ENCODE peak calls at places on chromosomes 1 and 21, in nine cellular contexts. H is cardiac fibroblast; L is posterior cingulate gyrus; O is erythroblast; K is activated CD4-positive, alpha-beta T cell treated with anti-CD3 and anti-CD28 coated beads, Interleukin-2, amount 50 U/mL, for 1 hour; W is GM19239; J is RCC 7860; Y is tibial nerve; M is AG08395. S is an unnamed sample.
A peak's percentile ranks its signal among the peaks of the same experiment; 100 is the strongest.

GRCh38 chr1:151720974-151721787 is at the start of gene RIIAD1:
- DNase-seq in K (peak; percentile 36), Y (peak; percentile 25), H (no peak), L (no peak), O (peak; percentile 30), W (peak; percentile 90), J (no peak), M (peak; percentile 81), S (no peak)

GRCh38 chr1:12220890-12221289 is 8.9 kb upstream of the VPS13D start:
- DNase-seq in M (no peak), O (peak; percentile 11), L (no peak), K (no peak), Y (no peak), J (no peak), H (no peak), W (no peak), S (no peak)

GRCh38 chr1:89808429-89809117 is 12.3 kb upstream of the LRRC8D start:
- DNase-seq in K (no peak), J (peak; percentile 36), H (peak; percentile 42), M (peak; percentile 52), O (no peak), L (no peak), W (no peak), Y (no peak), S (no peak)

GRCh38 chr1:156910309-156910782 is 10.1 kb upstream of the LRRC71 start:
- DNase-seq in Y (no peak), K (peak; percentile 51), M (no peak), W (peak; percentile 72), O (peak; percentile 56), J (no peak), H (peak; percentile 26), L (no peak), S (peak; percentile 73)

GRCh38 chr1:67838180-67838912 is 5.1 kb upstream of the GNG12 start:
- DNase-seq in O (no peak), H (peak; percentile 24), L (no peak), M (peak; percentile 7), K (no peak), Y (no peak), J (peak; percentile 33), W (no peak), S (no peak)

GRCh38 chr1:151846686-151847227 is 6.8 kb downstream of the THEM5 start:
- DNase-seq in K (no peak), Y (no peak), M (no peak), L (peak; percentile 36), J (no peak), O (no peak), H (no peak), W (no peak), S (no peak)

GRCh38 chr21:28063241-28063640 is 929.4 kb downstream of the LTN1 start:
- DNase-seq in H (no peak), J (no peak), L (no peak), W (no peak), K (no peak), M (no peak), O (no peak), Y (no peak), S (no peak)

GRCh38 chr1:19313636-19313959 is 1.5 kb downstream of the SLC66A1 start:
- DNase-seq in O (peak; percentile 69), Y (no peak), M (no peak), W (no peak), H (no peak), J (no peak), K (no peak), L (no peak), S (no peak)

GRCh38 chr1:29469457-29469856 is 233.1 kb downstream of the PTPRU start:
- DNase-seq in Y (no peak), O (no peak), K (no peak), H (no peak), J (no peak), L (no peak), W (no peak), M (no peak), S (no peak)

GRCh38 chr1:117553468-117553867 is 52.4 kb upstream of the TENT5C start:
- DNase-seq in J (no peak), L (no peak), H (no peak), O (no peak), W (no peak), K (no peak), M (no peak), Y (no peak), S (no peak)

GRCh38 chr1:92186081-92186480 is 31.6 kb upstream of the C1orf146 start:
- DNase-seq in Y (no peak), M (peak; percentile 17), J (no peak), W (no peak), O (no peak), L (no peak), H (peak; percentile 85), K (no peak), S (no peak)

GRCh38 chr1:65429806-65430205 is 9.3 kb downstream of the LEPR start:
- DNase-seq in H (peak; percentile 96), W (no peak), K (no peak), O (no peak), J (peak; percentile 82), M (peak; percentile 76), Y (no peak), L (no peak), S (no peak)

GRCh38 chr1:208652300-208653160 is 408.3 kb upstream of the PLXNA2 start:
- DNase-seq in Y (peak; percentile 10), J (peak; percentile 59), W (peak; percentile 47), M (peak; percentile 67), H (peak; percentile 76), K (peak; percentile 1), L (peak; percentile 78), O (peak; percentile 14), S (peak; percentile 66)

GRCh38 chr1:109556563-109556962 is 8.1 kb downstream of the GNAI3 start:
- DNase-seq in H (peak; percentile 32), M (no peak), W (no peak), Y (no peak), L (no peak), K (no peak), O (no peak), J (no peak), S (no peak)